ENCODE peak calls at places on chromosomes 2 and 18, in seven cellular contexts. T is uterus, Y is ovary, J is IMR-90, K is stomach, S is lung, M is fibroblast of lung. U is an unnamed sample.

GRCh38 chr2:34652636-34653035 is 1053.5 kb upstream of the FAM98A start:
- DNase-seq in M (peak), S (no peak), T (no peak), K (no peak), Y (no peak), J (no peak), U (no peak)

GRCh38 chr18:50724631-50725235 is 95.1 kb downstream of the MRO start:
- DNase-seq in Y (peak), S (no peak), M (no peak), T (no peak), K (no peak), J (no peak), U (no peak)

GRCh38 chr2:66805136-66805535 is 370.2 kb downstream of the MEIS1 start:
- DNase-seq in J (peak), K (no peak), T (peak), Y (no peak), S (no peak), M (no peak), U (no peak)

GRCh38 chr2:184039493-184039892 is 558.8 kb upstream of the ZNF804A start:
- DNase-seq in S (no peak), J (no peak), M (no peak), K (no peak), T (no peak), Y (no peak), U (no peak)

GRCh38 chr18:63267990-63268721 is 51.4 kb downstream of the BCL2 start:
- DNase-seq in Y (no peak), T (no peak), S (no peak), J (no peak), M (no peak), K (no peak), U (no peak)

GRCh38 chr2:74357627-74358026 is 14.4 kb upstream of the SLC4A5 start:
- DNase-seq in Y (no peak), T (no peak), M (no peak), J (peak), K (no peak), S (no peak), U (no peak)

GRCh38 chr2:152910970-152911369 is 192.6 kb downstream of the ARL6IP6 start:
- DNase-seq in S (no peak), M (no peak), J (no peak), K (no peak), T (no peak), Y (no peak), U (no peak)

GRCh38 chr18:77054606-77055428 is 77.8 kb downstream of the MBP start:
- DNase-seq in S (peak), J (peak), M (peak), Y (peak), K (peak), T (peak), U (peak)

GRCh38 chr2:11290713-11291112 is 53.7 kb downstream of the ROCK2 start:
- DNase-seq in J (no peak), S (no peak), Y (no peak), T (no peak), K (no peak), M (no peak), U (no peak)

GRCh38 chr18:48571619-48572384 is 33.0 kb downstream of the CTIF start:
- DNase-seq in K (no peak), Y (no peak), S (no peak), J (no peak), T (no peak), M (no peak), U (no peak)

GRCh38 chr2:238709324-238709723 is 138.6 kb upstream of the TWIST2 start:
- DNase-seq in K (no peak), T (peak), J (no peak), Y (no peak), M (no peak), S (no peak), U (no peak)

GRCh38 chr2:239155806-239156480 is 244.9 kb downstream of the HDAC4 start:
- DNase-seq in M (no peak), Y (peak), S (no peak), K (peak), T (peak), J (no peak), U (peak)

GRCh38 chr2:12213222-12213621 is 466.8 kb downstream of the LPIN1 start:
- DNase-seq in T (no peak), M (no peak), J (no peak), K (no peak), Y (no peak), S (no peak), U (no peak)

GRCh38 chr18:5527603-5528002 is 16.2 kb downstream of the EPB41L3 start:
- DNase-seq in Y (no peak), K (no peak), M (peak), J (peak), T (no peak), S (no peak), U (no peak)

GRCh38 chr2:61493523-61493942 is 22.6 kb upstream of the USP34 start:
- DNase-seq in J (peak), M (peak), T (no peak), Y (no peak), S (no peak), K (no peak), U (no peak)

GRCh38 chr2:172496096-172496709 is 59.7 kb upstream of the PDK1 start:
- DNase-seq in M (no peak), T (no peak), Y (no peak), J (no peak), S (no peak), K (no peak), U (no peak)

GRCh38 chr2:127464470-127465257 is 46.4 kb downstream of the PROC start:
- DNase-seq in S (no peak), T (no peak), M (no peak), Y (no peak), J (no peak), K (no peak), U (no peak)
- H3K27ac ChIP-seq in S (no peak), T (no peak), M (no peak), Y (no peak), J (no peak), K (no peak), U (no peak)

GRCh38 chr18:73549236-73549635 is 598.4 kb downstream of the FBXO15 start:
- DNase-seq in T (no peak), K (no peak), J (peak), M (peak), Y (no peak), S (no peak), U (no peak)
- H3K4me3 ChIP-seq in T (no peak), K (no peak), J (no peak), M (no peak), Y (no peak), S (no peak), U (no peak)

GRCh38 chr2:216327447-216327846 is 44.8 kb downstream of the MARCHF4 start:
- DNase-seq in M (no peak), S (no peak), T (no peak), Y (no peak), J (no peak), K (no peak), U (no peak)

GRCh38 chr2:216328347-216328746 is 43.9 kb downstream of the MARCHF4 start:
- DNase-seq in T (no peak), Y (no peak), K (no peak), M (peak), S (no peak), J (no peak), U (no peak)
- TF ChIP-seq CTCF in T (no peak), Y (no peak), K (no peak), M (peak), S (no peak), J (peak), U (no peak)

GRCh38 chr2:42101641-42102605 is 54.1 kb downstream of the PKDCC start:
- DNase-seq in T (peak), M (peak), J (peak), Y (peak), S (peak), K (peak), U (no peak)
- H3K27ac ChIP-seq in T (peak), M (peak), J (peak), Y (peak), S (peak), K (peak), U (peak)

GRCh38 chr2:56286936-56287335 is 103.1 kb downstream of the CCDC85A start:
- DNase-seq in K (no peak), M (no peak), J (no peak), Y (no peak), T (no peak), S (no peak), U (no peak)
- H3K4me3 ChIP-seq in K (no peak), M (no peak), J (no peak), Y (no peak), T (no peak), S (no peak), U (no peak)

DNA sequence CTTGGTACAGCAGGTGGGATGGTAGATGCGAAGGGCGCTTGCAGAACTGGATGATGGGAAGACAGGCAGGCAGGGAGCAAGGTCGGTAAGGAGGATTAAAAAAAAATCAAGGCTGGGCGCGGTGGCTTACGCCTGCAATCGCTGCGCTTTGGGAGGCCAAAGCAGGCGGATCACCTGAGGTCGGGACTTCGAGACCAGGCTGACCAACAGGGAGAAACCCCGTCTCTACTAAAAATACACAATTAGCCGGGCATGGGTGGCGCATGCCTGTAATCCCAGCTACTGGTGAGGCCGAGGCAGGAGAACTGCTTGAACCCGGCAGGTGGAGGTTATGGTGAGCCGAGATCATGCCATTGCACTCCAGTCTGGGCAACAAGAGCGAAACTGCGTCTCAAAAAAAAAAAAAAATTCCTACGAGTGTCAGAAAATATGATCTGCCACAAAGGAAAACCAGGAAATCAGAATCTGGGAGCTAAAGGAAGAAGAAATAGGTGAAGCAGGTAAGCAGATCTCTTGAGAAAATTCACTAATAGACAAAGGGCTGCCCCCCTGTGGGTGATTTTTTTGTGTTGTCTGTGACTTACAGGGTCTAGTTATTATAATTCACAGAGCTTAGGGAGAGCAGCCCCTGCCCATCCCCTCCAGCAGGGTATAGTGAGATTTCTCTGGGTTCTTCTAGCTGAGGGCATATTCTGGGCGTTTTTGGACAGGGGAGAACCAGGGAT is 46.2 kb downstream of the C2orf42 start:
- DNase-seq in S (no peak), J (no peak), T (no peak), Y (no peak), M (no peak), K (no peak), U (no peak)
- TF ChIP-seq CTCF in S (no peak), J (no peak), T (no peak), Y (no peak), M (no peak), K (no peak), U (no peak)

GRCh38 chr2:40224321-40224720 is 227.6 kb downstream of the SLC8A1 start:
- DNase-seq in Y (no peak), T (no peak), M (no peak), S (no peak), K (no peak), J (no peak), U (no peak)
- H3K27ac ChIP-seq in Y (no peak), T (peak), M (no peak), S (no peak), K (no peak), J (no peak), U (no peak)